ENCODE peak calls at places on chromosomes 5 and 9, in five cellular contexts. A is suprapubic skin, G is Panc1, R is vagina, Y is spleen. B is an unnamed sample. For H3K27me3, the result is how much of the 10 kb centered on the place peaks cover.

GRCh38 chr5:122259995-122260394 is 52.0 kb upstream of the SNCAIP start:
- DNase-seq in A (no peak), G (no peak), R (no peak), Y (no peak), B (no peak)

GRCh38 chr5:109352024-109352423 is 57.8 kb downstream of the PJA2 start:
- DNase-seq in A (no peak), G (no peak), R (no peak), Y (no peak), B (no peak)

GRCh38 chr9:104981543-104982129 is 53.7 kb upstream of the ABCA1 start:
- DNase-seq in A (no peak), G (no peak), R (no peak), Y (no peak), B (no peak)

GRCh38 chr9:76562511-76562911 is 103.5 kb downstream of the GCNT1 start:
- DNase-seq in A (no peak), G (no peak), R (no peak), Y (no peak), B (no peak)

GRCh38 chr9:86795861-86796497 is 151.3 kb downstream of the GAS1 start:
- DNase-seq in A (peak), G (no peak), R (no peak), Y (no peak), B (no peak)

GRCh38 chr9:93829271-93830223 is 125.6 kb downstream of the BARX1 start:
- DNase-seq in A (peak), G (no peak), R (no peak), Y (no peak), B (no peak)

GRCh38 chr5:96861044-96861443 is 15.3 kb upstream of the ERAP2 start:
- DNase-seq in A (no peak), G (no peak), R (no peak), Y (no peak), B (no peak)

GRCh38 chr5:90134892-90135291 is 274.7 kb downstream of the CETN3 start:
- DNase-seq in A (no peak), G (no peak), R (no peak), Y (no peak), B (peak)

GRCh38 chr9:15417626-15418025 is 5.0 kb upstream of the SNAPC3 start:
- DNase-seq in A (no peak), G (no peak), R (no peak), Y (no peak), B (no peak)

GRCh38 chr9:116271991-116272390 is 118.4 kb downstream of the PAPPA start:
- DNase-seq in A (no peak), G (no peak), R (no peak), Y (no peak), B (no peak)

GRCh38 chr9:126498331-126498730 is 115.4 kb upstream of the LMX1B start:
- DNase-seq in A (no peak), G (no peak), R (no peak), Y (peak), B (no peak)

GRCh38 chr5:38601843-38602424 is 45.5 kb upstream of the LIFR start:
- DNase-seq in A (no peak), G (peak), R (no peak), Y (no peak), B (no peak)

GRCh38 chr9:135039916-135040645 is 47.4 kb upstream of the OLFM1 start:
- DNase-seq in A (peak), G (no peak), R (no peak), Y (peak), B (no peak)

GRCh38 chr5:7927466-7928375 is 58.8 kb downstream of the MTRR start:
- DNase-seq in A (no peak), G (peak), R (no peak), Y (no peak), B (peak)

GRCh38 chr9:137009217-137009616 is 12.8 kb upstream of the CLIC3 start:
- DNase-seq in A (no peak), G (no peak), R (no peak), Y (no peak), B (peak)

GRCh38 chr5:111517853-111518501 is 5.6 kb upstream of the STARD4 start:
- DNase-seq in A (no peak), G (no peak), R (no peak), Y (no peak), B (no peak)

GRCh38 chr9:108136646-108137045 is 647.1 kb upstream of the KLF4 start:
- DNase-seq in A (no peak), G (no peak), R (no peak), Y (no peak), B (no peak)

GRCh38 chr5:163533229-163533628 is 27.8 kb downstream of the MAT2B start:
- DNase-seq in A (no peak), G (no peak), R (no peak), Y (no peak), B (no peak)

GRCh38 chr5:170960567-170960966 is 98.7 kb downstream of the RANBP17 start:
- DNase-seq in A (no peak), G (no peak), R (no peak), Y (no peak), B (no peak)

GRCh38 chr5:157471709-157472108 is 11.7 kb downstream of the NIPAL4 start:
- DNase-seq in A (no peak), G (no peak), R (no peak), Y (no peak), B (no peak)

DNA sequence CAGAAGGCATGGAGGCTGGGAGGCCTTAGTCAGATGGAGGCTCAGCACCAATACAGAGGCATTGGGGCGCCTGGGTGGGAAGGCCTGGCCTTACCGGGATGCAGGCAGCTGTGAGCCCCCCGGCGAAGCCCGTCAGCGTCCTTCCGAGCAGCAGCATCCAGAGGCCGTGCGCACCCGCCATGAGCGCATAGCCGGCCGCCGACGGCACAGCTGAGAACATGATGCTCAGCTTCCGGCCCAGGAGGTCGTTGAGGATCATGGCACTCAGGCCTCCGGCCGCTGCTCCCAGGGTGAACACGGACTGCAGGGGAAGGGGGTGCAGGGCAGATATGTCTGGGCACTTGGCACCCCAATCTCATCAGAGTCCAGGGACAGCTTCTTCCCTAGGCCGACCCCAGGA is 2.0 kb downstream of the SLC2A6 start:
- DNase-seq in A (no peak), G (no peak), R (no peak), Y (no peak), B (no peak)
- H3K27ac ChIP-seq in A (no peak), G (no peak), R (no peak), Y (no peak), B (no peak)

DNA sequence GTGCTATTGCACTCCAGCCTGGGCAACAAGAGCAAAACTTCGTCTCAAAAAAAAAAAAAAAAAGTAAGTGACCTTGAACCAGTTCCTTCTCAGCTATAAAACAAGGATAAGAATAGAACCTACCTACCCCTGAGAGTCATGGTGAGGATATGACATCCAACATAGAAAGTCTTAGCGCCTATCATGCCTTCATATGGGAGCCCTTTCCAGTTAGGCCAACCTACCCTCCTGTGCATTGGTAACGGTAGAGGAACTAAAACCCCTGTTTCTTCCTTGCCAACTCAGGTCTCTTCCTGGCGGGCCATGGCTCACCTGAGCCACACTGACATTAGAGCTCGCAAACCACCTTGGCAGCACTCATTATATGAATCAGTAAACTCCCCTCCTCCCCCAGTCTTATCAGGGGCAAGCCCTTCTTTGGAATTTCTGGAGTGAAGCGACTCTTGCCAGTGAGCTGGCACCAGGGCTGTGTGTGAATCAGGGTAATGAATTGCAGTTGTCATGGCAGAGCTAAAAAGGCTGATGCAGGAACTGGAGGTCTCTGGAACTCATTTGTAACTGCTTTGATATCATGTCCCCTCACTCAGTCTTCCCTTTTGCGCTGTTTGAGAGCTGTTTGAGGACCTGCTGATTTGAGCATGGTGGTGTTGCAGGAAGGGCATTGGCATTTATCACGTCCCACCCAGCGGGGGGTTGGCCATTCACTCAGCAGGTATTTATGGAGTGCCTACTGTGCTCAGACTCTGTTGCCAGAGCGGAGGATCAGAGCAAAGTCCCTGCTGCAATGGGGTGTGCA is 10.3 kb downstream of the WWC1 start:
- DNase-seq in A (no peak), G (no peak), R (no peak), Y (no peak), B (no peak)
- TF ChIP-seq POLR2AphosphoS5 in A (no peak), G (no peak), R (no peak), Y (no peak), B (no peak)

GRCh38 chr9:18017136-18017535 is 438.3 kb downstream of the SH3GL2 start:
- DNase-seq in A (no peak), G (no peak), R (no peak), Y (no peak), B (no peak)

GRCh38 chr9:18018241-18018640 is 439.4 kb downstream of the SH3GL2 start:
- DNase-seq in A (no peak), G (no peak), R (no peak), Y (no peak), B (no peak)

GRCh38 chr9:18020254-18020745 is 441.4 kb downstream of the SH3GL2 start:
- DNase-seq in A (no peak), G (no peak), R (no peak), Y (no peak), B (no peak)

GRCh38 chr9:18014556-18014955 is 435.7 kb downstream of the SH3GL2 start:
- DNase-seq in A (no peak), G (no peak), R (no peak), Y (no peak), B (no peak)

GRCh38 chr9:18018661-18019060 is 439.8 kb downstream of the SH3GL2 start:
- DNase-seq in A (no peak), G (no peak), R (no peak), Y (no peak), B (no peak)
- H3K27me3 ChIP-seq in A (under half), G (under half), R (under half), Y (under half), B (under half)

GRCh38 chr5:158925314-158925713 is 174.4 kb downstream of the EBF1 start:
- DNase-seq in A (no peak), G (no peak), R (no peak), Y (no peak), B (no peak)

GRCh38 chr5:158922263-158922592 is 177.5 kb downstream of the EBF1 start:
- DNase-seq in A (no peak), G (no peak), R (no peak), Y (no peak), B (no peak)

GRCh38 chr5:158923799-158924551 is 175.7 kb downstream of the EBF1 start:
- DNase-seq in A (no peak), G (no peak), R (no peak), Y (no peak), B (no peak)

GRCh38 chr5:158921441-158922262 is 178.1 kb downstream of the EBF1 start:
- DNase-seq in A (no peak), G (no peak), R (no peak), Y (no peak), B (no peak)

DNA sequence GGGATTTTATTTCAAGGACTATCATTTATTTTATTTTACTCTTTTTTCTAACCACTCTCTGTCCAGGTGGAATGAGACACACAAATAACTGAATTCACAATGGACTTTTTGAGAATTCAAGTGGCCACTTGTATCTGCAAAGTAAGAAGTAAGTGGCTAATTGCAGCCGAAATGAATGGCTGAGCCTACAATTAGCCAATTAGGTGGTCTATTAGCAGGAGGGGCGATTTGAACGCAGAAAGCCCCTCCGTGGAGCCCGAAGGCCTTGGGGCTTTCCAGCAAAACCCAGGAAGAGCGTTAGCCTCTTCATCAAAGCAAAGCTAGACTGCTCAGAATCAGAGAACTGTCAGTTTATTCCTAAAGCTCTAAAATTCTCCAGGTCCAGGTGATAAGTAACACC is 176.9 kb downstream of the EBF1 start:
- DNase-seq in A (no peak), G (no peak), R (no peak), Y (no peak), B (no peak)
- H3K27ac ChIP-seq in A (no peak), G (no peak), R (no peak), Y (no peak), B (no peak)